ENCODE peak calls at places on chromosomes 13 and 19, in eight cellular contexts. V is activated CD4-positive, CD25-positive, alpha-beta regulatory T cell; Q is A172; L is activated B cell treated with CpG ODN at 0.5 μM for 24 hours; K is HFFc6; M is iPS-NIHi11; I is heart right ventricle; S is iPS DF 6.9. J is an unnamed sample.
A peak's percentile ranks its signal among the peaks of the same experiment; 100 is the strongest.

GRCh38 chr19:43467730-43468129 is 2.3 kb upstream of the LYPD3 start:
- DNase-seq in S (no peak), Q (peak; percentile 69), M (no peak), V (no peak), I (no peak), L (no peak), K (peak; percentile 64), J (no peak)

GRCh38 chr19:45218426-45218825 is 26.8 kb downstream of the EXOC3L2 start:
- DNase-seq in L (no peak), V (no peak), Q (no peak), S (no peak), M (no peak), I (no peak), K (no peak), J (no peak)

GRCh38 chr13:42720116-42720857 is 61.1 kb upstream of the FAM216B start:
- DNase-seq in L (no peak), I (no peak), M (no peak), S (no peak), V (no peak), K (peak; percentile 94), Q (peak; percentile 68), J (peak; percentile 10)

GRCh38 chr19:48364564-48365363 is 597 bp downstream of the SYNGR4 start:
- DNase-seq in V (no peak), L (no peak), K (no peak), I (no peak), S (no peak), M (no peak), Q (no peak), J (no peak)

GRCh38 chr19:56105090-56105701 is 15.9 kb downstream of the ZNF787 start:
- DNase-seq in M (peak; percentile 89), S (no peak), Q (no peak), L (peak; percentile 49), V (peak; percentile 12), K (no peak), I (peak; percentile 69), J (peak; percentile 73)

GRCh38 chr19:48501961-48502719 is 9.5 kb downstream of the LMTK3 start:
- DNase-seq in Q (no peak), M (peak; percentile 90), K (no peak), I (no peak), S (peak; percentile 96), L (peak; percentile 63), V (peak; percentile 58), J (peak; percentile 91)

GRCh38 chr13:30862707-30863106 is 43.4 kb upstream of the MEDAG start:
- DNase-seq in S (no peak), L (no peak), Q (no peak), K (no peak), M (no peak), I (peak; percentile 56), V (no peak), J (no peak)

GRCh38 chr19:45305421-45305820 is 17.3 kb downstream of the CKM start:
- DNase-seq in Q (no peak), S (no peak), K (peak; percentile 46), L (no peak), M (peak; percentile 44), I (no peak), V (no peak), J (no peak)

GRCh38 chr13:86689901-86690300 is 890.7 kb upstream of the SLITRK6 start:
- DNase-seq in S (no peak), M (no peak), I (no peak), K (no peak), L (no peak), Q (no peak), V (no peak), J (no peak)

GRCh38 chr19:15629003-15629880 is 11.5 kb upstream of the CYP4F3 start:
- DNase-seq in L (peak; percentile 78), Q (peak; percentile 57), K (peak; percentile 9), V (peak; percentile 87), M (peak; percentile 37), I (peak; percentile 83), S (peak; percentile 1), J (peak; percentile 56)

GRCh38 chr13:29817604-29818378 is 32.6 kb downstream of the UBL3 start:
- DNase-seq in L (no peak), S (no peak), Q (no peak), V (no peak), M (no peak), I (no peak), K (peak; percentile 35), J (no peak)

GRCh38 chr13:27183561-27184147 is 12.0 kb upstream of the USP12 start:
- DNase-seq in K (peak; percentile 27), S (no peak), M (no peak), Q (peak; percentile 26), L (no peak), I (no peak), V (no peak), J (no peak)

GRCh38 chr13:91302070-91302469 is 45.4 kb upstream of the MIR17HG start:
- DNase-seq in S (no peak), M (no peak), I (no peak), V (no peak), K (no peak), Q (no peak), L (no peak), J (no peak)

GRCh38 chr13:80338781-80339577 is 1.9 kb downstream of the SPRY2 start:
- DNase-seq in S (no peak), Q (peak; percentile 32), K (peak; percentile 77), V (no peak), M (peak; percentile 53), L (peak; percentile 24), I (peak; percentile 75), J (peak; percentile 17)

GRCh38 chr13:27384285-27384684 is 40.1 kb upstream of the GTF3A start:
- DNase-seq in M (no peak), L (no peak), I (no peak), K (no peak), S (no peak), Q (no peak), V (no peak), J (no peak)

GRCh38 chr19:55146078-55146647 is 2.8 kb downstream of the TNNT1 start:
- DNase-seq in V (no peak), L (no peak), I (no peak), Q (peak; percentile 88), K (no peak), S (no peak), M (peak; percentile 79), J (peak; percentile 26)

GRCh38 chr19:18645035-18645511 is 8.2 kb downstream of the KLHL26 start:
- DNase-seq in L (no peak), K (no peak), S (no peak), M (no peak), Q (no peak), I (no peak), V (no peak), J (no peak)

GRCh38 chr13:67146523-67147130 is 83.5 kb downstream of the PCDH9 start:
- DNase-seq in K (no peak), L (no peak), V (no peak), S (no peak), Q (no peak), M (no peak), I (no peak), J (no peak)

GRCh38 chr19:11580665-11581418 is 3.4 kb upstream of the ACP5 start:
- DNase-seq in I (no peak), L (no peak), Q (no peak), M (no peak), K (no peak), V (no peak), S (no peak), J (no peak)

GRCh38 chr19:17358395-17358794 is 18.7 kb downstream of the PLVAP start:
- DNase-seq in Q (peak; percentile 81), S (no peak), M (no peak), L (no peak), V (no peak), K (no peak), I (no peak), J (no peak)

GRCh38 chr13:46884531-46884930 is 12.3 kb downstream of the HTR2A start:
- DNase-seq in K (no peak), Q (no peak), I (no peak), S (no peak), M (no peak), V (no peak), L (no peak), J (no peak)

GRCh38 chr13:100301418-100301817 is 212.5 kb downstream of the PCCA start:
- DNase-seq in S (no peak), Q (no peak), L (no peak), K (no peak), V (no peak), M (no peak), I (no peak), J (peak; percentile 9)

GRCh38 chr19:35116085-35116801 is 620 bp downstream of the FXYD3 start:
- DNase-seq in S (no peak), I (no peak), L (no peak), M (no peak), K (no peak), V (no peak), Q (no peak), J (no peak)

GRCh38 chr13:78382481-78382880 is 220.9 kb downstream of the POU4F1 start:
- DNase-seq in K (no peak), M (no peak), Q (no peak), I (no peak), S (no peak), L (no peak), V (no peak), J (no peak)

GRCh38 chr19:37309834-37310575 is 60.9 kb upstream of the ZNF527 start:
- DNase-seq in S (no peak), I (no peak), Q (no peak), M (no peak), V (no peak), K (no peak), L (no peak), J (no peak)

GRCh38 chr19:45809643-45810159 is 5.4 kb downstream of the RSPH6A start:
- DNase-seq in K (peak; percentile 60), Q (peak; percentile 72), V (no peak), I (no peak), S (no peak), L (no peak), M (no peak), J (peak; percentile 59)

GRCh38 chr13:74770361-74770760 is 636.2 kb upstream of the KLF12 start:
- DNase-seq in V (no peak), Q (peak; percentile 14), M (no peak), K (peak; percentile 93), L (no peak), I (no peak), S (no peak), J (no peak)

GRCh38 chr19:4897146-4897545 is 5.5 kb downstream of the ARRDC5 start:
- DNase-seq in Q (no peak), K (no peak), V (no peak), M (peak; percentile 10), I (no peak), S (no peak), L (no peak), J (no peak)

GRCh38 chr19:3451451-3451866 is 28.9 kb downstream of the SMIM24 start:
- DNase-seq in L (no peak), V (no peak), K (no peak), M (no peak), I (no peak), Q (peak; percentile 58), S (no peak), J (no peak)

GRCh38 chr19:43784981-43785808 is 4.4 kb upstream of the KCNN4 start:
- DNase-seq in S (peak; percentile 55), Q (peak; percentile 89), K (peak; percentile 65), M (peak; percentile 74), I (no peak), V (no peak), L (no peak), J (no peak)

GRCh38 chr13:98892821-98893220 is 85.0 kb downstream of the DOCK9 start:
- DNase-seq in S (no peak), V (no peak), Q (no peak), I (no peak), L (no peak), K (no peak), M (peak; percentile 23), J (no peak)

GRCh38 chr19:31675187-31675913 is 326.1 kb upstream of the TSHZ3 start:
- DNase-seq in K (peak; percentile 55), S (no peak), M (no peak), V (no peak), I (no peak), L (no peak), Q (peak; percentile 98), J (no peak)

GRCh38 chr19:13881231-13881691 is 4.3 kb downstream of the NANOS3 start:
- DNase-seq in I (no peak), K (no peak), S (no peak), Q (peak; percentile 42), V (no peak), M (peak; percentile 71), L (no peak), J (no peak)

GRCh38 chr19:48804496-48804895 is 6.3 kb downstream of the BCAT2 start:
- DNase-seq in V (no peak), S (no peak), I (no peak), L (no peak), Q (no peak), M (no peak), K (no peak), J (no peak)

J was measured in NCI-H2107.